ENCODE peak calls at places on chromosomes 6 and 20, in ten cellular contexts. J is neural progenitor cell, F is H9, Q is HCT116, P is DND-41, R is endothelial cell of umbilical vein, T is keratinocyte, N is osteoblast, I is mesenchymal stem cell, X is astrocyte. W is an unnamed sample.

GRCh38 chr6:3259491-3259958 is 778 bp downstream of the PSMG4 start:
- DNase-seq in J (peak; percentile 51), F (peak; percentile 57), Q (no peak), P (peak; percentile 56), R (peak; percentile 50), T (no peak), N (peak; percentile 90), I (peak; percentile 52), X (peak; percentile 16), W (peak; percentile 34)

GRCh38 chr6:141700836-141701235 is 431.9 kb upstream of the GJE1 start:
- DNase-seq in J (no peak), F (no peak), Q (no peak), P (no peak), R (peak; percentile 47), T (no peak), N (no peak), I (peak; percentile 6), X (peak; percentile 0), W (no peak)

GRCh38 chr6:150004101-150004782 is 21.1 kb downstream of the RAET1L start:
- DNase-seq in J (no peak), F (no peak), Q (no peak), P (no peak), R (no peak), T (no peak), N (no peak), I (no peak), X (no peak), W (no peak)

GRCh38 chr6:16712931-16713484 is 48.3 kb downstream of the ATXN1 start:
- DNase-seq in J (no peak), F (no peak), Q (peak; percentile 91), P (no peak), R (peak; percentile 94), T (peak; percentile 76), N (peak; percentile 77), I (peak; percentile 96), X (peak; percentile 94), W (peak; percentile 92)

GRCh38 chr20:4329232-4329631 is 313.9 kb upstream of the RNF24 start:
- DNase-seq in J (no peak), F (no peak), Q (no peak), P (no peak), R (no peak), T (no peak), N (no peak), I (no peak), X (no peak), W (no peak)

GRCh38 chr20:63061051-63061531 is 54.3 kb upstream of the BHLHE23 start:
- DNase-seq in J (no peak), F (peak; percentile 23), Q (no peak), P (no peak), R (no peak), T (no peak), N (no peak), I (no peak), X (no peak), W (no peak)

GRCh38 chr6:16160794-16161193 is 31.9 kb downstream of the MYLIP start:
- DNase-seq in J (no peak), F (no peak), Q (no peak), P (no peak), R (no peak), T (no peak), N (no peak), I (no peak), X (no peak), W (no peak)

GRCh38 chr6:25118038-25118437 is 161.1 kb upstream of the CARMIL1 start:
- DNase-seq in J (no peak), F (no peak), Q (no peak), P (no peak), R (no peak), T (no peak), N (no peak), I (no peak), X (no peak), W (no peak)

GRCh38 chr20:39913274-39913673 is 775.8 kb downstream of the MAFB start:
- DNase-seq in J (no peak), F (no peak), Q (no peak), P (no peak), R (no peak), T (no peak), N (no peak), I (no peak), X (no peak), W (no peak)

GRCh38 chr6:81863123-81863522 is 110.6 kb upstream of the TENT5A start:
- DNase-seq in J (peak; percentile 43), F (no peak), Q (no peak), P (no peak), R (no peak), T (no peak), N (no peak), I (no peak), X (no peak), W (no peak)

GRCh38 chr6:30206799-30207618 is 6.2 kb downstream of the TRIM26 start:
- DNase-seq in J (peak; percentile 58), F (peak; percentile 63), Q (no peak), P (no peak), R (peak; percentile 8), T (no peak), N (peak; percentile 64), I (peak; percentile 30), X (peak; percentile 23), W (no peak)

GRCh38 chr20:42531675-42531985 is 658.1 kb downstream of the PTPRT start:
- DNase-seq in J (peak; percentile 10), F (no peak), Q (no peak), P (no peak), R (no peak), T (no peak), N (no peak), I (no peak), X (no peak), W (no peak)

GRCh38 chr6:7414811-7415210 is 25.2 kb downstream of the RIOK1 start:
- DNase-seq in J (no peak), F (no peak), Q (no peak), P (no peak), R (no peak), T (no peak), N (peak; percentile 58), I (peak; percentile 88), X (peak; percentile 62), W (peak; percentile 58)

GRCh38 chr20:1299522-1299921 is 29.4 kb downstream of the SDCBP2 start:
- DNase-seq in J (peak; percentile 45), F (peak; percentile 66), Q (peak; percentile 37), P (peak; percentile 38), R (no peak), T (no peak), N (no peak), I (no peak), X (no peak), W (peak; percentile 32)

GRCh38 chr6:16761469-16762264 is 407 bp upstream of the ATXN1 start:
- DNase-seq in J (peak; percentile 86), F (peak; percentile 91), Q (peak; percentile 74), P (peak; percentile 76), R (peak; percentile 89), T (no peak), N (peak; percentile 95), I (peak; percentile 95), X (peak; percentile 86), W (peak; percentile 89)

GRCh38 chr6:13892007-13892640 is 32.6 kb upstream of the RNF182 start:
- DNase-seq in J (no peak), F (no peak), Q (no peak), P (no peak), R (no peak), T (no peak), N (no peak), I (no peak), X (no peak), W (no peak)

GRCh38 chr6:80126657-80127350 is 20.3 kb downstream of the BCKDHB start:
- DNase-seq in J (no peak), F (no peak), Q (no peak), P (no peak), R (no peak), T (no peak), N (no peak), I (no peak), X (no peak), W (no peak)

DNA sequence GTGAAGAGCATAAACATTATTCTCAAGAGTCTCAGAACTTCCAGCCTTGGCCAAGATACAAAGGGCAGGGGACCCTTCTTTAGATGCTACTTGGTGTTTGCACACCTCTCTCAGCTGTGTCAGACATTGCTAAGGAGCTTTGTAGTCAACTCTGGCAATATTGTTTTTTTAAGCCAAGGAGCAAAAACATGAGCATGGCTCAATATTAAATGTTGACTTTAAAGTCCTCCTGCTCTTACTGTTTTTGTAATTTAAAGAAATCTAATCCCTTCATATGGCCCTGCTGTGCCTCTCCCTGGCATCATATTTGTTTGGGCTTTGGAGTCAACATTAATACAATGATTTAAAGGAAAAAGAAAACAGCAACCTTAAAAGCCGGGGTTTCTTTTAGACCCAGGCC is 67.9 kb upstream of the TMEM170B start:
- DNase-seq in J (no peak), F (no peak), Q (no peak), P (no peak), R (no peak), T (no peak), N (no peak), I (no peak), X (no peak), W (no peak)
- H2AFZ ChIP-seq in J (no peak overlapping the region), F (no peak overlapping the region), Q (no peak overlapping the region), P (no peak overlapping the region), R (no peak overlapping the region), T (no peak overlapping the region), N (no peak overlapping the region), I (no peak overlapping the region), X (no peak overlapping the region), W (no peak overlapping the region)

GRCh38 chr6:111973897-111974639 is 79.8 kb upstream of the CCN6 start:
- DNase-seq in J (no peak), F (no peak), Q (no peak), P (no peak), R (no peak), T (no peak), N (no peak), I (peak; percentile 83), X (peak; percentile 82), W (no peak)
- H2AFZ ChIP-seq in J (no peak overlapping the region), F (no peak overlapping the region), Q (peak overlapping the region; percentile 37), P (no peak overlapping the region), R (peak overlapping the region; percentile 87), T (no peak overlapping the region), N (no peak overlapping the region), I (no peak overlapping the region), X (no peak overlapping the region), W (peak overlapping the region; percentile 93)

GRCh38 chr6:97668716-97669115 is 385.7 kb upstream of the MMS22L start:
- DNase-seq in J (peak; percentile 82), F (no peak), Q (no peak), P (no peak), R (no peak), T (no peak), N (no peak), I (no peak), X (peak; percentile 5), W (no peak)
- H2AFZ ChIP-seq in J (no peak overlapping the region), F (no peak overlapping the region), Q (no peak overlapping the region), P (no peak overlapping the region), R (no peak overlapping the region), T (no peak overlapping the region), N (peak overlapping the region; percentile 55), I (peak overlapping the region; percentile 10), X (peak overlapping the region; percentile 79), W (no peak overlapping the region)

GRCh38 chr6:89984926-89985743 is 90.9 kb downstream of the GJA10 start:
- DNase-seq in J (peak; percentile 43), F (no peak), Q (no peak), P (peak; percentile 83), R (no peak), T (no peak), N (peak; percentile 65), I (peak; percentile 56), X (peak; percentile 77), W (no peak)
- H2AFZ ChIP-seq in J (no peak overlapping the region), F (no peak overlapping the region), Q (no peak overlapping the region), P (no peak overlapping the region), R (no peak overlapping the region), T (no peak overlapping the region), N (peak overlapping the region; percentile 64), I (no peak overlapping the region), X (no peak overlapping the region), W (no peak overlapping the region)